ENCODE peak calls at places on chromosome 5, in eight cellular contexts. W is endothelial cell, F is A172, Z is RCC 7860, G is GM12892, Y is sciatic nerve, H is NAMALWA, T is epithelial cell of esophagus. M is an unnamed sample.

GRCh38 chr5:53679261-53679660 is 118.8 kb downstream of the NDUFS4 start:
- DNase-seq in W (no peak), F (peak), Z (no peak), G (no peak), Y (no peak), H (no peak), T (peak), M (no peak)

GRCh38 chr5:643811-644271 is 31.7 kb downstream of the CEP72 start:
- DNase-seq in W (no peak), F (no peak), Z (no peak), G (peak), Y (no peak), H (no peak), T (no peak), M (no peak)

GRCh38 chr5:61768692-61769281 is 436.7 kb downstream of the ZSWIM6 start:
- DNase-seq in W (peak), F (peak), Z (peak), G (peak), Y (no peak), H (peak), T (peak), M (no peak)

GRCh38 chr5:149254506-149254905 is 17.2 kb upstream of the AFAP1L1 start:
- DNase-seq in W (peak), F (peak), Z (no peak), G (no peak), Y (no peak), H (no peak), T (no peak), M (no peak)

GRCh38 chr5:172479784-172480115 is 25.4 kb upstream of the SH3PXD2B start:
- DNase-seq in W (no peak), F (no peak), Z (no peak), G (no peak), Y (no peak), H (no peak), T (no peak), M (no peak)

GRCh38 chr5:91235194-91235793 is 147.8 kb downstream of the ARRDC3 start:
- DNase-seq in W (no peak), F (no peak), Z (no peak), G (no peak), Y (no peak), H (no peak), T (no peak), M (no peak)

GRCh38 chr5:77748160-77748559 is 28.0 kb downstream of the TBCA start:
- DNase-seq in W (no peak), F (no peak), Z (no peak), G (no peak), Y (no peak), H (no peak), T (no peak), M (no peak)

GRCh38 chr5:176664479-176664878 is 17.2 kb downstream of the TSPAN17 start:
- DNase-seq in W (no peak), F (no peak), Z (no peak), G (no peak), Y (no peak), H (no peak), T (no peak), M (no peak)

GRCh38 chr5:42807722-42808447 is 3.8 kb downstream of the SELENOP start:
- DNase-seq in W (no peak), F (no peak), Z (no peak), G (no peak), Y (no peak), H (no peak), T (no peak), M (no peak)